ENCODE peak calls at places on chromosomes 1 and 21, in ten cellular contexts. I, V, G, P, W, J, X, C, D and Y are unnamed samples.

GRCh38 chr1:167666416-167666815 is 36.4 kb downstream of the RCSD1 start:
- DNase-seq in I (no peak), V (peak; percentile 76), G (no peak), P (no peak), W (peak; percentile 45), J (no peak), X (no peak), C (no peak), D (no peak), Y (no peak)

GRCh38 chr1:201842472-201843020 is 13.6 kb downstream of the IPO9 start:
- DNase-seq in I (no peak), V (no peak), G (no peak), P (no peak), W (no peak), J (no peak), X (no peak), C (no peak), D (no peak), Y (no peak)

GRCh38 chr1:73781257-73781656 is 416.7 kb downstream of the LRRIQ3 start:
- DNase-seq in I (no peak), V (no peak), G (no peak), P (no peak), W (no peak), J (no peak), X (no peak), C (no peak), D (no peak), Y (no peak)

GRCh38 chr21:45006536-45007079 is 66.8 kb downstream of the SLX9 start:
- DNase-seq in I (no peak), V (no peak), G (no peak), P (no peak), W (no peak), J (no peak), X (no peak), C (no peak), D (no peak), Y (no peak)

GRCh38 chr21:45248893-45249381 is 38.8 kb downstream of the POFUT2 start:
- DNase-seq in I (no peak), V (no peak), G (no peak), P (no peak), W (peak; percentile 15), J (no peak), X (no peak), C (no peak), D (no peak), Y (no peak)

GRCh38 chr1:212488436-212489283 is 55.9 kb downstream of the NENF start:
- DNase-seq in I (peak; percentile 86), V (peak; percentile 29), G (peak; percentile 60), P (no peak), W (peak; percentile 97), J (no peak), X (peak; percentile 57), C (peak; percentile 35), D (no peak), Y (peak; percentile 57)

GRCh38 chr1:61496501-61496900 is 228.4 kb downstream of the TM2D1 start:
- DNase-seq in I (no peak), V (no peak), G (no peak), P (no peak), W (no peak), J (no peak), X (no peak), C (no peak), D (no peak), Y (no peak)

GRCh38 chr1:222106369-222106768 is 364.5 kb upstream of the DUSP10 start:
- DNase-seq in I (no peak), V (no peak), G (no peak), P (no peak), W (no peak), J (no peak), X (no peak), C (no peak), D (no peak), Y (peak; percentile 59)

GRCh38 chr1:102580806-102581205 is 527.5 kb downstream of the COL11A1 start:
- DNase-seq in I (no peak), V (no peak), G (no peak), P (no peak), W (no peak), J (no peak), X (no peak), C (no peak), D (no peak), Y (no peak)

GRCh38 chr1:156740307-156740678 is 595 bp downstream of the MRPL24 start:
- DNase-seq in I (no peak), V (no peak), G (no peak), P (no peak), W (no peak), J (no peak), X (no peak), C (no peak), D (no peak), Y (no peak)

GRCh38 chr1:172499636-172500141 is 33.3 kb upstream of the SUCO start:
- DNase-seq in I (no peak), V (no peak), G (no peak), P (no peak), W (no peak), J (no peak), X (no peak), C (no peak), D (no peak), Y (peak; percentile 79)
- TF ChIP-seq POLR2A in I (no peak), V (no peak), G (no peak), P (no peak), W (no peak), J (no peak), X (no peak), C (peak; percentile 72), D (no peak), Y (no peak)

GRCh38 chr1:149887456-149888159 is 11.8 kb upstream of the BOLA1 start:
- DNase-seq in I (peak; percentile 95), V (peak; percentile 91), G (peak; percentile 82), P (no peak), W (peak; percentile 99), J (peak; percentile 97), X (peak; percentile 61), C (peak; percentile 81), D (peak; percentile 78), Y (peak; percentile 82)

GRCh38 chr1:149883598-149884247 is 15.6 kb upstream of the BOLA1 start:
- DNase-seq in I (no peak), V (no peak), G (no peak), P (no peak), W (no peak), J (no peak), X (no peak), C (no peak), D (no peak), Y (no peak)

GRCh38 chr1:149884433-149885363 is 14.7 kb upstream of the BOLA1 start:
- DNase-seq in I (no peak), V (no peak), G (no peak), P (no peak), W (peak; percentile 30), J (no peak), X (no peak), C (peak; percentile 37), D (no peak), Y (no peak)

GRCh38 chr1:149886396-149887195 is 12.8 kb upstream of the BOLA1 start:
- DNase-seq in I (peak; percentile 96), V (peak; percentile 93), G (peak; percentile 87), P (peak; percentile 62), W (peak; percentile 100), J (peak; percentile 98), X (peak; percentile 70), C (peak; percentile 85), D (peak; percentile 81), Y (peak; percentile 88)

DNA sequence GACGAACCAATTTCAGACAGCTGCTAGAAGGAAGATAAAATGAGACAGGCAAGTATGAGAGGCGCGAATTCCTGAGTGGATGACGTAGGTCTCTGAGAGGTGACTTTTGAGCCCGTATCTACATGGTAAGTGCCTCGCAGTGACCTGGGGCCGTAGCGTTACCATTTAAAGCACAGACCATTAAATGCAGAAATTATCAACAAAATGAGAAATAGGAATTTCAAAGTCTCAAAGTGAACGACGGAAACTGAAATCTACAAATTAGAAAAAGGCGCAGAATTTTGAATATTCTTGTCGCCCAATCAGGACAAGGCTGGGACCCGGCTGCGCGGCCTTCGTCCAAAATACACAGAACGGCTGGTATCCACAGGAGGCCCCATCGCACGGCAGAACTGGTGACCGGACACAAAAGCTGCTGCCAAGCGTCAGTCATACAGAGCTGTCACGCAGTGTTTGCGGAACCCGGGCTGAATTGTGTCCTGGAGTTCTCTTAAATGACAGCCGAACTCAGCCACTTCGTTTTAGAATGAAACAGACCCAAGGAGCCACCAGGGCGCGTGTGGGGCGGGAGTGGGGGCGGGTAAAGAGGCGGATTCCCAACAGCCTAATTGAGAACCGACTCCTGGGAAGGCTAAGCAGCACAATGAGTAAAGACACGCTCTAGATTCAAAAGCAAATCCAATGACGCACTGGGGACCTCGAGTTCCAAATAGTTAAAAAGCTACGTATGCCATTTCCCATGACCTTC is 13.8 kb upstream of the BOLA1 start:
- DNase-seq in I (peak; percentile 86), V (peak; percentile 88), G (peak; percentile 93), P (no peak), W (peak; percentile 84), J (peak; percentile 87), X (peak; percentile 85), C (peak; percentile 73), D (peak; percentile 92), Y (peak; percentile 91)
- TF ChIP-seq POLR2A in I (peak; percentile 65), V (no peak), G (no peak), P (peak; percentile 88), W (peak; percentile 91), J (peak; percentile 12), X (peak; percentile 69), C (peak; percentile 63), D (no peak), Y (no peak)

DNA sequence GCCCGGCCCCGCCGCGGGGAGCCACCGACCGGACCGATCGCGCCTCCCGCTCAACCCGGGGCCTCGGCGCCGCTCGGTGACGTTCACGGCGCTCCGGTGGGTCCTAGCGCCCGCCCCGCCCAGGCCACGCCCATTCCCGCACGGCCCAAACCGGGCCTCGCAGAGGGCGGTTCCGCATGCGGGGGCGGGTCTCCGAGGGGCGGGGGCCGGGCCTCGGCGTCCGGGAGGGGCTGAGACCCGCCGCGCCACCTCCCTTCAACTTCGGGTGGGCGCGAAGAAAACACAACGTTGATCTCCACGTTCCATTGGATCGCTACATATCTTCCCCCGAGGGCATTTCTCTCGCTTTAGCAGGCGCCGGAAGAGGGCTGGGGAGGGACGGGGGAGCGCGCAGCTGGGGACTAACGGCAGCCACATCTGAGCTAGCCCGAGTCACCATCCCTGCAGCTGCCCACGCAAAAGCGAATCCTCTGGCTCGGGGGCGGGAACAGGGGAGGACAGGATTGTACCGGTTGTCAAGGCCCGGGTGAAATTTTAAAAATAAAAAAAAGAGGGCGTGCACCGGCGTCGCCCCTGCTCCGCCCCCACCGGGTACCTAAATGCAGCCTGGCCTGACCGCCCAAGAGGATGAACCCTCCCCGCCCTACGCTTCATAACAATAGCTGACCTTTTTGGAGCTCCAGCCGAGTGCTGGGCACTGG is at the start of gene MAD2L2:
- DNase-seq in I (peak; percentile 86), V (peak; percentile 91), G (peak; percentile 86), P (peak; percentile 96), W (peak; percentile 75), J (peak; percentile 80), X (peak; percentile 73), C (peak; percentile 87), D (peak; percentile 78), Y (peak; percentile 82)
- TF ChIP-seq POLR2A in I (peak; percentile 83), V (no peak), G (no peak), P (peak; percentile 71), W (peak; percentile 43), J (peak; percentile 68), X (peak; percentile 18), C (no peak), D (no peak), Y (peak; percentile 48)

GRCh38 chr1:25687221-25688017 is 70.8 kb downstream of the MAN1C1 start:
- DNase-seq in I (no peak), V (no peak), G (no peak), P (no peak), W (no peak), J (no peak), X (no peak), C (no peak), D (no peak), Y (no peak)
- TF ChIP-seq POLR2A in I (no peak), V (no peak), G (no peak), P (no peak), W (no peak), J (no peak), X (no peak), C (no peak), D (no peak), Y (no peak)